ENCODE peak calls at places on chromosomes 5 and 9, in four cellular contexts. Q is cardiac muscle cell, J is tibial nerve, K is trophoblast cell. Y is an unnamed sample.

GRCh38 chr5:125342938-125343401 is 596.5 kb upstream of the ZNF608 start:
- DNase-seq in Q (no peak), J (no peak), K (peak; percentile 12), Y (no peak)

GRCh38 chr9:91949946-91950664 is at the start of gene ROR2:
- DNase-seq in Q (peak; percentile 89), J (no peak), K (peak; percentile 43), Y (no peak)

GRCh38 chr5:6714221-6715041 is 1.2 kb downstream of the TENT4A start:
- DNase-seq in Q (peak; percentile 50), J (no peak), K (peak; percentile 25), Y (peak; percentile 52)

GRCh38 chr5:10632110-10632903 is 68.4 kb downstream of the ANKRD33B start:
- DNase-seq in Q (no peak), J (no peak), K (peak; percentile 47), Y (no peak)

GRCh38 chr9:136242908-136243525 is 2.6 kb downstream of the QSOX2 start:
- DNase-seq in Q (no peak), J (no peak), K (no peak), Y (no peak)

GRCh38 chr9:90641868-90642558 is 611 bp downstream of the DIRAS2 start:
- DNase-seq in Q (peak; percentile 11), J (no peak), K (peak; percentile 82), Y (no peak)

GRCh38 chr5:109062669-109063068 is 315.0 kb downstream of the FER start:
- DNase-seq in Q (no peak), J (no peak), K (peak; percentile 37), Y (no peak)

GRCh38 chr9:130498298-130498917 is 53.6 kb downstream of the ASS1 start:
- DNase-seq in Q (no peak), J (no peak), K (no peak), Y (no peak)

GRCh38 chr5:159854916-159855315 is 61.4 kb upstream of the ADRA1B start:
- DNase-seq in Q (no peak), J (no peak), K (peak; percentile 4), Y (no peak)

GRCh38 chr9:92176068-92176799 is 61.0 kb upstream of the SPTLC1 start:
- DNase-seq in Q (no peak), J (no peak), K (no peak), Y (no peak)

GRCh38 chr5:88669314-88669713 is 213.7 kb downstream of the MEF2C start:
- DNase-seq in Q (no peak), J (no peak), K (no peak), Y (no peak)

DNA sequence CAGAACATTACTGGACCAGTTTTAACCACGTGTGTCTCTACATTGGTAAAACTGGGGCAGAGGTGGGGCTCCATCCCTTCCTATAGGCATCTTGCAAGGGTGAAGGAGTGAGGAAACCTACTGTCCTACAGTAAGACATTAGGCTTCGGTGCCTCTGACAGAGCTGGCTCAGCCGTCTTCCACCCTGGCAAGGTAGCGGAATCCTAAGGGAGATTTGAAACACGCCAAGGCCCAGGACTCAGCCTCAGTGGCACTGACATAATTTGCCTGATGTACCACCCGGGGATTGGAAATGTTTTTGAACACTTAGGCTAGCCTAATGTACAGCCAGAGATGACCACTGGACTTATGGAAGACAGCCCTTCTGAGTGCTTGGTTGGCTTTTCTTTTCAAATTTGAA is 329.7 kb upstream of the IRX1 start:
- DNase-seq in Q (no peak), J (no peak), K (no peak), Y (no peak)
- H3K9me3 ChIP-seq in Q (no peaks in the 10 kb centered on the region), J (no peaks in the 10 kb centered on the region), K (peaks cover 2% of the 10 kb centered on the region), Y (no peaks in the 10 kb centered on the region)

DNA sequence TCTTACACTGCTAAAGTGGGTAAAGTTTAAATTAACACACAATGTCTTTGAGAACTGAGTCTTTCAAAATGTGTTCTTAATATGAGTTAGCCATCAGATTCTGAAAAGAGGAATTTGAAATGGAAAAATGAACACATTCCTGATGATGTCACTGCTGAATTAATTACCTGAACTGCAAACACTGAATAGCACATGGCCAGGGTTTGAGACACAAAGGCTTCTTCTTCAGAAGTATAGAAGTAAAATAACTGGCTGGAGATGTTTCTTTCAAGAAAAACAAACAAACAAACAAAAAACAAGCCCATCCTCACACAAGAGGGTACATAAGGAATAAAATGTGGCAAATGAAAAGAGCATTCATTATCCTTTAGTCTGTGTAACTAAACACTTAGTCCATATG is 7.1 kb downstream of the GLIS3 start:
- DNase-seq in Q (no peak), J (no peak), K (peak; percentile 63), Y (no peak)
- H3K4me1 ChIP-seq in Q (peaks cover 4% of the 10 kb centered on the region), J (peaks cover 3% of the 10 kb centered on the region), K (no peaks in the 10 kb centered on the region), Y (peaks cover 49% of the 10 kb centered on the region)

GRCh38 chr5:72400950-72401349 is 80.8 kb downstream of the PTCD2 start:
- DNase-seq in Q (no peak), J (no peak), K (no peak), Y (no peak)
- H3K9me3 ChIP-seq in Q (peaks cover 7% of the 10 kb centered on the region), J (peaks cover 15% of the 10 kb centered on the region), K (no peaks in the 10 kb centered on the region), Y (peaks cover 26% of the 10 kb centered on the region)

GRCh38 chr9:36041491-36041890 is 4.8 kb downstream of the RECK start:
- DNase-seq in Q (no peak), J (no peak), K (no peak), Y (no peak)
- H3K4me1 ChIP-seq in Q (peaks cover 10% of the 10 kb centered on the region), J (peaks cover 18% of the 10 kb centered on the region), K (peaks cover 1% of the 10 kb centered on the region), Y (peaks cover 19% of the 10 kb centered on the region)

DNA sequence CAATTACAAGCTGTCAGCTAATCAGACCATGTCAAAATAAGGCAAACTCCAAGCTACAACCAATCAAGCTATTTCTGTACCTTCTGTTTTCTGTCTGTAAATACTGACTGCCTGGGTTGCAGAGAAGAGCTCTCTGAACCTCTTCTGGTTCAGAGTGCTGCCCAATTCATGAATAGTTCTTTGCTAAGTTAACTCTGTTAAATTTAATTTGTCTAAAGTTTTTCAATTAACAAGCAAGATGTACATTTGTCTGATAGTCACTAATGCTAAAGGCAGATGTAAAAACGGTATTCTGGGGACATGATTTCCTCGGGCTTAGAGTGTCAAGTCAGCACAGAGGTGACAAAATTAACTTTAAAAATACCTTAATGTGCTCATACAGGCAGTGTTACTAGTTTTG is 408.3 kb upstream of the CLINT1 start:
- DNase-seq in Q (no peak), J (no peak), K (no peak), Y (no peak)
- H3K9me3 ChIP-seq in Q (no peaks in the 10 kb centered on the region), J (peaks cover 14% of the 10 kb centered on the region), K (no peaks in the 10 kb centered on the region), Y (no peaks in the 10 kb centered on the region)

GRCh38 chr5:154197801-154198461 is 7.4 kb downstream of the GALNT10 start:
- DNase-seq in Q (no peak), J (no peak), K (peak; percentile 54), Y (peak; percentile 91)

GRCh38 chr5:154196955-154197652 is 6.6 kb downstream of the GALNT10 start:
- DNase-seq in Q (peak; percentile 52), J (no peak), K (peak; percentile 62), Y (no peak)

GRCh38 chr5:154199671-154200220 is 9.2 kb downstream of the GALNT10 start:
- DNase-seq in Q (no peak), J (no peak), K (no peak), Y (no peak)

GRCh38 chr5:154199263-154199662 is 8.7 kb downstream of the GALNT10 start:
- DNase-seq in Q (no peak), J (no peak), K (no peak), Y (no peak)

GRCh38 chr5:154198611-154199230 is 8.2 kb downstream of the GALNT10 start:
- DNase-seq in Q (no peak), J (no peak), K (peak; percentile 83), Y (peak; percentile 87)
- H3K4me1 ChIP-seq in Q (peaks cover 27% of the 10 kb centered on the region), J (peaks cover 16% of the 10 kb centered on the region), K (peaks cover 32% of the 10 kb centered on the region), Y (peaks cover 61% of the 10 kb centered on the region)

GRCh38 chr9:20316372-20316771 is 305.9 kb downstream of the MLLT3 start:
- DNase-seq in Q (no peak), J (no peak), K (no peak), Y (no peak)
- H3K9me3 ChIP-seq in Q (no peaks in the 10 kb centered on the region), J (no peaks in the 10 kb centered on the region), K (peaks cover 2% of the 10 kb centered on the region), Y (no peaks in the 10 kb centered on the region)

GRCh38 chr5:141876628-141877477 is 1.4 kb downstream of the PCDH1 start:
- DNase-seq in Q (no peak), J (no peak), K (peak; percentile 62), Y (peak; percentile 24)
- H3K4me1 ChIP-seq in Q (peaks cover 7% of the 10 kb centered on the region), J (peaks cover 56% of the 10 kb centered on the region), K (peaks cover 26% of the 10 kb centered on the region), Y (peaks cover 63% of the 10 kb centered on the region)

DNA sequence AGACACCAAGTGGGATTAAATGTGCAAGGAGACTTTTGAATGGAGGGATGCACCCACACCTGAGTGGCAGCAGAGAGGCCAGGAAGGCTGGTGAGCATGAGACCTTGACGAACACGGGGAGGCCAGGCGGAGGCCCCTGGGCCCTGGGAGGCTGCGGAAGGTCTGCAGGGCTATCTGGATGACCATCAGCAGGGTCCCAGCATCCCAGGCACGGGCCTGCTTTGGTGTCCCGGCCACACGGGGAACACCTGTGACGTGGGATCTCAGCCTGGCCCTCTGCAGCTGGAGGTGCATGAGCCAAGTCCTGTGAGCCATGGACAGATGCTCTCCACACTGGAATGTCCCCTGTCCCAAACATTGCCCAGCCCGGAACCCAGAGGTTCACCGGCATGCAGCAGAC is 174.0 kb upstream of the FOXD4L5 start:
- DNase-seq in Q (no peak), J (no peak), K (no peak), Y (no peak)
- H3K9me3 ChIP-seq in Q (no peaks in the 10 kb centered on the region), J (peaks cover 31% of the 10 kb centered on the region), K (peaks cover 4% of the 10 kb centered on the region), Y (peaks cover 5% of the 10 kb centered on the region)